ENCODE peak calls at places on chromosomes 11 and 22, in ten cellular contexts. R, H, C, E, T, S, A, V, Q and X are unnamed samples.
A peak's percentile ranks its signal among the peaks of the same experiment; 100 is the strongest.

GRCh38 chr11:103659138-103659734 is 377.2 kb upstream of the DDI1 start:
- DNase-seq in R (no peak), H (peak; percentile 44), C (peak; percentile 64), E (no peak), T (no peak), S (no peak), A (peak; percentile 21), V (no peak), Q (peak; percentile 40), X (no peak)

GRCh38 chr11:59416613-59417012 is 9.6 kb downstream of the OR5A2 start:
- DNase-seq in R (no peak), H (no peak), C (no peak), E (no peak), T (no peak), S (no peak), A (no peak), V (no peak), Q (no peak), X (no peak)

GRCh38 chr11:114075891-114076441 is 16.5 kb downstream of the ZBTB16 start:
- DNase-seq in R (no peak), H (peak; percentile 25), C (peak; percentile 3), E (no peak), T (peak; percentile 40), S (no peak), A (no peak), V (peak; percentile 35), Q (peak; percentile 83), X (peak; percentile 15)

GRCh38 chr22:38110863-38111852 is 674 bp upstream of the BAIAP2L2 start:
- DNase-seq in R (no peak), H (peak; percentile 81), C (no peak), E (no peak), T (no peak), S (peak; percentile 59), A (no peak), V (no peak), Q (no peak), X (peak; percentile 49)

GRCh38 chr11:7910389-7910788 is 20.7 kb downstream of the OR10A6 start:
- DNase-seq in R (no peak), H (no peak), C (peak; percentile 24), E (no peak), T (no peak), S (no peak), A (no peak), V (no peak), Q (no peak), X (no peak)

GRCh38 chr11:1279674-1280055 is 29.8 kb downstream of the TOLLIP start:
- DNase-seq in R (no peak), H (no peak), C (no peak), E (no peak), T (no peak), S (no peak), A (no peak), V (no peak), Q (no peak), X (no peak)

GRCh38 chr11:117159892-117160291 is 15.8 kb downstream of the PAFAH1B2 start:
- DNase-seq in R (no peak), H (no peak), C (no peak), E (no peak), T (no peak), S (no peak), A (no peak), V (no peak), Q (no peak), X (no peak)

GRCh38 chr11:69529001-69529400 is 47.5 kb downstream of the LINC01488 start:
- DNase-seq in R (no peak), H (no peak), C (no peak), E (no peak), T (no peak), S (no peak), A (no peak), V (no peak), Q (no peak), X (no peak)

GRCh38 chr11:120331301-120331966 is 4.8 kb upstream of the ARHGEF12 start:
- DNase-seq in R (no peak), H (peak; percentile 87), C (peak; percentile 87), E (no peak), T (no peak), S (no peak), A (no peak), V (no peak), Q (peak; percentile 83), X (no peak)

GRCh38 chr11:18540207-18541009 is 13.7 kb upstream of the TSG101 start:
- DNase-seq in R (no peak), H (peak; percentile 24), C (peak; percentile 25), E (no peak), T (no peak), S (no peak), A (peak; percentile 6), V (no peak), Q (peak; percentile 20), X (peak; percentile 42)

GRCh38 chr22:20424937-20425587 is 12.6 kb downstream of the SCARF2 start:
- DNase-seq in R (no peak), H (no peak), C (no peak), E (no peak), T (no peak), S (no peak), A (no peak), V (no peak), Q (no peak), X (no peak)

GRCh38 chr11:105937738-105938137 is 84.3 kb downstream of the MSANTD4 start:
- DNase-seq in R (no peak), H (peak; percentile 19), C (no peak), E (no peak), T (no peak), S (no peak), A (no peak), V (no peak), Q (peak; percentile 11), X (no peak)

GRCh38 chr11:67290801-67291200 is 1.7 kb downstream of the ANKRD13D start:
- DNase-seq in R (no peak), H (no peak), C (no peak), E (no peak), T (no peak), S (no peak), A (no peak), V (no peak), Q (peak; percentile 79), X (no peak)